ENCODE peak calls at places on chromosomes 11 and 22, in eight cellular contexts. P is brain microvascular endothelial cell, W is retinal pigment epithelial cell, Z is ovary, B is adrenal gland, E is cardiac muscle cell, U is body of pancreas, O is HepG2. G is an unnamed sample.

GRCh38 chr11:107819361-107820014 is 39.1 kb downstream of the SLC35F2 start:
- DNase-seq in P (peak; percentile 40), W (no peak), Z (no peak), B (no peak), E (peak; percentile 20), U (no peak), O (no peak), G (no peak)

GRCh38 chr11:57222239-57222638 is 14.8 kb downstream of the APLNR start:
- DNase-seq in P (no peak), W (no peak), Z (no peak), B (no peak), E (peak; percentile 44), U (no peak), O (no peak), G (no peak)

GRCh38 chr11:130156108-130157022 is 3.2 kb upstream of the ST14 start:
- DNase-seq in P (peak; percentile 69), W (no peak), Z (no peak), B (peak; percentile 28), E (peak; percentile 35), U (no peak), O (no peak), G (no peak)

GRCh38 chr11:116312560-116313340 is 460.0 kb downstream of the BUD13 start:
- DNase-seq in P (no peak), W (peak; percentile 48), Z (peak; percentile 76), B (peak; percentile 90), E (peak; percentile 88), U (peak; percentile 90), O (no peak), G (no peak)

GRCh38 chr11:116651098-116651756 is 121.6 kb downstream of the BUD13 start:
- DNase-seq in P (no peak), W (no peak), Z (no peak), B (no peak), E (no peak), U (no peak), O (no peak), G (no peak)

GRCh38 chr22:47757741-47758140 is 995.3 kb downstream of the TBC1D22A start:
- DNase-seq in P (no peak), W (no peak), Z (no peak), B (no peak), E (no peak), U (no peak), O (no peak), G (no peak)

GRCh38 chr11:78420255-78420764 is 2.7 kb upstream of the GAB2 start:
- DNase-seq in P (peak; percentile 96), W (peak; percentile 76), Z (peak; percentile 80), B (peak; percentile 75), E (peak; percentile 94), U (peak; percentile 75), O (peak; percentile 33), G (peak; percentile 73)

GRCh38 chr11:14418801-14419417 is 59.9 kb upstream of the RRAS2 start:
- DNase-seq in P (no peak), W (no peak), Z (no peak), B (no peak), E (no peak), U (peak; percentile 11), O (peak; percentile 38), G (no peak)

GRCh38 chr11:2794419-2794795 is 91.2 kb downstream of the CDKN1C start:
- DNase-seq in P (no peak), W (no peak), Z (no peak), B (peak; percentile 5), E (no peak), U (peak; percentile 7), O (no peak), G (no peak)

GRCh38 chr22:26970809-26971394 is 313.5 kb downstream of the MIAT start:
- DNase-seq in P (no peak), W (no peak), Z (no peak), B (no peak), E (no peak), U (no peak), O (no peak), G (no peak)

GRCh38 chr11:66076561-66076960 is 6.5 kb downstream of the PACS1 start:
- DNase-seq in P (no peak), W (no peak), Z (no peak), B (no peak), E (peak; percentile 48), U (no peak), O (no peak), G (no peak)

GRCh38 chr11:127632971-127633680 is 632.6 kb upstream of the KIRREL3 start:
- DNase-seq in P (no peak), W (no peak), Z (no peak), B (no peak), E (no peak), U (no peak), O (no peak), G (no peak)

GRCh38 chr11:131070365-131070764 is 154.1 kb upstream of the SNX19 start:
- DNase-seq in P (no peak), W (no peak), Z (no peak), B (no peak), E (no peak), U (no peak), O (no peak), G (no peak)

GRCh38 chr11:56932572-56933235 is 56.0 kb upstream of the OR5AK2 start:
- DNase-seq in P (peak; percentile 79), W (peak; percentile 18), Z (no peak), B (no peak), E (peak; percentile 45), U (no peak), O (peak; percentile 3), G (peak; percentile 4)

DNA sequence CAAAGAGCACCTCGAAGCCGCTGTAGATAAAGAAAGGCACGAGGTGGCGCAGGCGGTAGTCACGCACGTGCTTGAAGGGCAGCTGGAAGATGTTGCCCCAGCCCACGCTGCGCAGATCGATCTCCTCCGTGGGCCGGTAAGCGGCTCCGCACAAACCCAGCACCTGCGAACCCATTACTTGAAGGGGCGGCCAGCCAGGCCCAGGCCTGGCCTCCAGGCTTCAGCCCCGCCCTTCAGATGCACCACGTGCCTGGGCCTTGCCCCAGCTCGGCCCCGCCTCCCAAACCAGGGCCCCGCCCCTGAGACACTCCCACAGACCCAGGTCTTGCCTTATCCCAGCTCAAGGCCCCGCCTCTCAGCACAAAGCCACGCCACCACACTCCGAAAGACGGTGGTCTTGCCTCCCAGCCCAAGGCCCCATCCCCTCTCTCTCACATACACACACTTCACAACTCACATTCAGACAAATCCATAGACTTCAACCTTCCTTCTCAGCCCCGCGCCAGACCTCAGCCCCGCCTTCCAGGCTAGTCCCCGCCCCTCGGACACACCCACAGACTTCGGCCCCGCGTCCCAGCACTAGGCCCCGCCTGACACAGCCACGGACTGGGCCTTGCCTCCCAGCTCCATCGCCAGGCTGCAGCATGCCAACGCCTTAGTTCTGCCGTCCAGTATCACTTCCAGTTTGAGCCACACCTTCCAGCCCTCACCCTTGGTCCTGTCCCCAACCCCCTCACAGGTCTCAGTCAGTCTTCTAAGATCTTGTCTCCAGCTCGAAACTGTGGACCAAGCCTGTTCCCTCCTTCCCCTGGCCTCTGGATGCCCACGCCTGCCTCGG is 7.1 kb downstream of the UNC93B1 start:
- DNase-seq in P (peak; percentile 32), W (no peak), Z (peak; percentile 58), B (peak; percentile 89), E (peak; percentile 54), U (peak; percentile 76), O (no peak), G (no peak)
- H3K4me3 ChIP-seq in P (no peak overlapping the region), W (no peak overlapping the region), Z (no peak overlapping the region), B (no peak overlapping the region), E (peak overlapping the region; percentile 11), U (no peak overlapping the region), O (no peak overlapping the region), G (no peak overlapping the region)

DNA sequence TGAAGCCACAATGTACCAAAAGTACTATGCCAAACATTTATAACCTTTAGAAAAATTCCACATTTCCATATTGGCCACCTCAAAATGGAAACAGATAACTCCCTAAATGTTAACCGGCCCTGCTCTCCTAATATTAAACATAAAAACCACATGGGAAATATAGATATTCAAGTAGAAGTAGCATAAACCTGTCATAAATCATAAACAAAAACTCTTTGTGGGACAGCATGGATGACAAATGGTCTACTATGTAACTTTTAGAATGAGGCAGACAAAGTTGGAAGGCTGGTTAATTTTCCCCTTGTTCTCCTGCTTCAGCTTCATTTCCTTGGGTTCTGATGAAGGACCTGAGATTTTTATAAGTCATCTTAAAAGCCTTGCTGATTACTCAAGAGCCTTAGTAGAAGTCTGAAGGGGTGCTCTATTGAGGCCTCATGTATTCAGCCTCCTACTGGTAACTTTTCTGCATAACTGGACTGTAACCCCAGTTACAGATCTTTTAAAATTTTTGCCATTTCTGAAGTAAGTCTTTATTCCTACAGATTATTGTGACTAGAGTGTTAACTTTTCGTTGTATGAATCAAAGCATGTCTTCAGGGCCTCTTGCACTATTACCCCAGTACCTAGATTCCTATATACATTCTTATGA is 116.4 kb downstream of the STIM1 start:
- DNase-seq in P (no peak), W (no peak), Z (no peak), B (no peak), E (peak; percentile 41), U (no peak), O (no peak), G (no peak)
- TF ChIP-seq CTCF in P (peak; percentile 29), W (peak; percentile 7), Z (no peak), B (no peak), E (no peak), U (no peak), O (no peak), G (no peak)

DNA sequence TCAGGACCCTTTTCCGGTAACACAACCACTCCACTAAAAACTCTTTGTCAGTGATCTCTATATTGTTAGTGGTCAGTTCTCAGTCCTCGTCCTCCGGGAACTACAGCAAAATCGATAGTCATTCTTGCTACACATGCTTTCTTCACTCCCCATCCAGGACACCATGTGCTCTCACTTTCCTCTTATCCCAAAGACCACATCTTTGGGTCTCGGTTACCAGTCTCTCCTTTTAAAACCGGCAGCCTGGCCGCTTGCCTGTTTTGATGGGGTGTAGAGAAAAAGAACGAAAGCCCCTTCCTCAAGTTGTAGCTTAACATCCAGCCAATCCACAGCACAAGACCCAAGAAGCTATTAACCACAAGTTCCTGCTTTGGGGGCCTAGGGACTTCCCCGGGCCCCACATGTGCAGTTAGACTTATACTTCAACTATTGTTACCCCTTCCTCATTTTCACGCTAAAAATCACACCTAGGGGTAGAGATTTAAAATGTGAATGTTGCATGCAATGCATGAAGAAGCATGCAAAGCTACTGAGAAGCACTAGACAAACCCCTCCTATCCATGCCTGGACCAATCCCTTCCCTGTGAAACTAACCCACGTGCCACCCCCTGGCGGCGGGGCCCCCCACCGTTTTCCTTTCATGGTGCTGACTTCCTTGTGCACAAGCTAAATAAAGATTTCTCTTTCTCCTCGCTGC is 1.5 kb upstream of the TOLLIP start:
- DNase-seq in P (no peak), W (no peak), Z (no peak), B (no peak), E (no peak), U (no peak), O (no peak), G (no peak)
- H3K4me3 ChIP-seq in P (no peak overlapping the region), W (no peak overlapping the region), Z (peak overlapping the region; percentile 91), B (no peak overlapping the region), E (no peak overlapping the region), U (no peak overlapping the region), O (no peak overlapping the region), G (no peak overlapping the region)

DNA sequence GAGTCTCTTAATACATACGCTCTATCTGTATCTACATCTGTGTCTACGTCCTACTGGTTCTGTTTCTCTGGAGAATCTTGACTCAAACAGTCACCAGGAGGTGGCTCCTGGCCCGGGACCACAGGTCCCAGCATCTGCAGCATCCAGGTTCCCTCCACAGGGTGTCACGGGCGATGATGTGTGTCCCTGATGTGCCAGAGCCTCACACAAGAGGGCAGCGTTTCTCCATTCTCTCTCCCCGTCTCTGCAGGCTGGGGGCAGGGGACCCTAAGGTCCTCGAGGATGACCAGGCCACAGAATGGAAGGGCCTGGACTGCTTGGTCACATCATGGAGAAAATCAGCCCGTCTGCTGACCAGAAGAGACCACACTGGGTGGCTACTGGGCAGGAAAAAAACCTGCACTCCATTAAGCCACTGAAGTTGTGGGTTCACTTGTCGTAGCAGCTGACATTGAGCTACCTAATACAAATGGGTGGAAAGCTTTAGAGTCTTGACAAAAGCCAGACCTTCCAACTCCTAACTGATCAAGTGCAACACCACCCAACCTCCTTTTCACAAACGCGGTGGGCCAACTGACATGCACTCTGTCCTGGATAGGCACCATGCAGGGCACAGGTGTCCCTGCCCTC is 392.5 kb downstream of the CTTN start:
- DNase-seq in P (no peak), W (no peak), Z (no peak), B (no peak), E (no peak), U (no peak), O (no peak), G (no peak)
- TF ChIP-seq CTCF in P (peak; percentile 37), W (peak; percentile 3), Z (no peak), B (no peak), E (peak; percentile 15), U (no peak), O (peak; percentile 42), G (no peak)